ENCODE peak calls at places on chromosome X, in five cellular contexts. One of them, this sample, is unnamed.

GRCh38 chrX:91434351-91435168 is at the start of gene PABPC5:
- DNase-seq in GM23248: peak
- DNase-seq in neural progenitor cell: peak
- DNase-seq in fibroblast of lung: peak
- DNase-seq in HCT116: no peak
- DNase-seq in this sample: no peak

GRCh38 chrX:33194876-33195433 is 16.4 kb downstream of the DMD start:
- DNase-seq in GM23248: no peak
- DNase-seq in neural progenitor cell: peak
- DNase-seq in fibroblast of lung: peak
- DNase-seq in HCT116: no peak
- DNase-seq in this sample: no peak

GRCh38 chrX:134249231-134249630 is 12.2 kb downstream of the CCDC160 start:
- DNase-seq in GM23248: no peak
- DNase-seq in neural progenitor cell: no peak
- DNase-seq in fibroblast of lung: no peak
- DNase-seq in HCT116: no peak
- DNase-seq in this sample: no peak

GRCh38 chrX:116499780-116500179 is 37.0 kb upstream of the CT83 start:
- DNase-seq in GM23248: peak
- DNase-seq in neural progenitor cell: no peak
- DNase-seq in fibroblast of lung: no peak
- DNase-seq in HCT116: no peak
- DNase-seq in this sample: no peak

GRCh38 chrX:53279296-53280237 is 1.8 kb downstream of the IQSEC2 start:
- DNase-seq in GM23248: no peak
- DNase-seq in neural progenitor cell: no peak
- DNase-seq in fibroblast of lung: no peak
- DNase-seq in HCT116: no peak
- DNase-seq in this sample: no peak

GRCh38 chrX:147828719-147829118 is 83.0 kb upstream of the FMR1 start:
- DNase-seq in GM23248: no peak
- DNase-seq in neural progenitor cell: no peak
- DNase-seq in fibroblast of lung: no peak
- DNase-seq in HCT116: no peak
- DNase-seq in this sample: no peak

GRCh38 chrX:12440245-12440644 is 302.0 kb downstream of the FRMPD4 start:
- DNase-seq in GM23248: no peak
- DNase-seq in neural progenitor cell: no peak
- DNase-seq in fibroblast of lung: no peak
- DNase-seq in HCT116: no peak
- DNase-seq in this sample: no peak

GRCh38 chrX:71652405-71652804 is 14.9 kb upstream of the LOC101059915 start:
- DNase-seq in GM23248: peak
- DNase-seq in neural progenitor cell: peak
- DNase-seq in fibroblast of lung: peak
- DNase-seq in HCT116: peak
- DNase-seq in this sample: peak

GRCh38 chrX:22135171-22135711 is 103.1 kb downstream of the PHEX start:
- DNase-seq in GM23248: peak
- DNase-seq in neural progenitor cell: no peak
- DNase-seq in fibroblast of lung: peak
- DNase-seq in HCT116: no peak
- DNase-seq in this sample: peak

GRCh38 chrX:136768469-136769084 is 12.2 kb downstream of the ARHGEF6 start:
- DNase-seq in GM23248: peak
- DNase-seq in neural progenitor cell: no peak
- DNase-seq in fibroblast of lung: peak
- DNase-seq in HCT116: peak
- DNase-seq in this sample: no peak

GRCh38 chrX:146041741-146042140 is 224.1 kb downstream of the SLITRK2 start:
- DNase-seq in GM23248: no peak
- DNase-seq in neural progenitor cell: no peak
- DNase-seq in fibroblast of lung: no peak
- DNase-seq in HCT116: no peak
- DNase-seq in this sample: no peak

DNA sequence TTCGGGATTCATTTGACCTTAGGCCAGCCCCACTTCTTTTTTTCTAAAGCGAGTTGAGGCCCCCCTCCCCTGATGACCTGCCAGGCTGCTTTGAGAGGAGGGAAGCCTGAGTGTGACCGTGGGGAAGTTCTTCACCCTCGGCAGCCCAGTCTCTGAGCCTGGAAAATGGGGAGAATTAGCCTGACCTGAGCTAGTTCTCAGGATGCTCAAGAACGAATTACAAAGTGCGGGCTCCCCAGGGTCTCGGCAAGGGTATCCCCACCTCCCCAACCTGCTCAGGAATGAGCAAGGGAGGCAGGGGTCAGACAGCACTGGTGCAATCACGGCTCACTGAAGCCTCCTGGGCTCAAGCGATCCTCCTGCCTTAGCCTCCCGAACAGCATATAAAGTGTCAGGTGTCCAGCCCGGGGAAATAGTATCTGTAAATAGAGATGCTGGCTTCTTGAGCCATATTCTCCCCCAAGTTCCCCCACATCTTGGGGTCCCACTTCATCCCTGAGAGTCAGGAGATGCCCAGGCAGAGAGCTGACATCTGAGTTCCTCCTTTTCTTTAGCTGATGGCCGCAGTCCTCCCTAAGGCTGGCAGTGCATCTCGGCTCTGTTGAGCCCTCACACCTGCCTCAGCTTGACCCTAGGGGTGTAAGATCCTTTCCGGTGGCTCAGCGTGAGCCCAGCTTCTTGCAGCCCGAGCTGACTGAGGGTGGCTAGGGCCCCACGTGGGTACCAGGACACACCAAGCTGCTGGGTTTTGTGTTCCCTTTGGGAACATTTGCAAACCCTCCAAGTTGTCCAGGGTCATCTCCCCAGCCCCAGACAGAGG is 1.6 kb downstream of the DUSP9 start:
- DNase-seq in GM23248: no peak
- DNase-seq in neural progenitor cell: no peak
- DNase-seq in fibroblast of lung: no peak
- DNase-seq in HCT116: no peak
- DNase-seq in this sample: no peak
- TF ChIP-seq EZH2 in GM23248: no peak
- TF ChIP-seq EZH2 in neural progenitor cell: no peak
- TF ChIP-seq EZH2 in fibroblast of lung: peak
- TF ChIP-seq EZH2 in HCT116: no peak
- TF ChIP-seq EZH2 in this sample: no peak

DNA sequence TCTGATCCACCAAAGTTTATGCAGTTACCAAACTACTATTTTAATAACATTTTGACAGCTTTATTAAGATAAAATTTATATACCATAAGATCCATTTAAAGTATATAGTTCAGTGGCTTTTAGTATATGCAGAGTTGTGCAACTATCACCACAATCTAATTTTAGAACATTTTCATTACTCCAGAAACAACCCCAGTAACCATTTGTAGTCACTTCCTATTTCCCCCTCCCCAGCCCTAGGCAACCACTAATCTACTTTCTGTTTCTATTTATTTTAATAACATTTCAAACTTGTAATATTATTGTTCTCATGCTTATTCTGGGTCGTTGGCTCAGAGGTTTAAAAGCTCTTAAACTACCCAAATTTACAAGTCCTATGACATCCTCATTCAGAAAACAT is 18.3 kb downstream of the XIAP start:
- DNase-seq in GM23248: peak
- DNase-seq in neural progenitor cell: no peak
- DNase-seq in fibroblast of lung: no peak
- DNase-seq in HCT116: no peak
- DNase-seq in this sample: peak
- H3K4me2 ChIP-seq in GM23248: peak
- H3K4me2 ChIP-seq in neural progenitor cell: no peak
- H3K4me2 ChIP-seq in fibroblast of lung: peak
- H3K4me2 ChIP-seq in HCT116: no peak
- H3K4me2 ChIP-seq in this sample: peak

GRCh38 chrX:118975831-118976598 is 1.6 kb downstream of the LONRF3 start:
- DNase-seq in GM23248: peak
- DNase-seq in neural progenitor cell: peak
- DNase-seq in fibroblast of lung: peak
- DNase-seq in HCT116: no peak
- DNase-seq in this sample: no peak

GRCh38 chrX:118976599-118977340 is 2.4 kb downstream of the LONRF3 start:
- DNase-seq in GM23248: peak
- DNase-seq in neural progenitor cell: no peak
- DNase-seq in fibroblast of lung: no peak
- DNase-seq in HCT116: no peak
- DNase-seq in this sample: no peak

GRCh38 chrX:118974908-118975671 is 672 bp downstream of the LONRF3 start:
- DNase-seq in GM23248: peak
- DNase-seq in neural progenitor cell: peak
- DNase-seq in fibroblast of lung: peak
- DNase-seq in HCT116: no peak
- DNase-seq in this sample: peak

GRCh38 chrX:118973389-118974087 is 880 bp upstream of the LONRF3 start:
- DNase-seq in GM23248: peak
- DNase-seq in neural progenitor cell: peak
- DNase-seq in fibroblast of lung: no peak
- DNase-seq in HCT116: no peak
- DNase-seq in this sample: no peak

GRCh38 chrX:118974088-118974907 is at the start of gene LONRF3:
- DNase-seq in GM23248: peak
- DNase-seq in neural progenitor cell: peak
- DNase-seq in fibroblast of lung: peak
- DNase-seq in HCT116: no peak
- DNase-seq in this sample: peak
- TF ChIP-seq EZH2 in GM23248: no peak
- TF ChIP-seq EZH2 in neural progenitor cell: peak
- TF ChIP-seq EZH2 in fibroblast of lung: no peak
- TF ChIP-seq EZH2 in HCT116: no peak
- TF ChIP-seq EZH2 in this sample: no peak

GRCh38 chrX:108169768-108170167 is 78.2 kb downstream of the ATG4A start:
- DNase-seq in GM23248: no peak
- DNase-seq in neural progenitor cell: no peak
- DNase-seq in fibroblast of lung: no peak
- DNase-seq in HCT116: no peak
- DNase-seq in this sample: no peak
- H3K4me2 ChIP-seq in GM23248: no peak
- H3K4me2 ChIP-seq in neural progenitor cell: no peak
- H3K4me2 ChIP-seq in fibroblast of lung: no peak
- H3K4me2 ChIP-seq in HCT116: no peak
- H3K4me2 ChIP-seq in this sample: no peak

GRCh38 chrX:643911-644303 is 13.3 kb downstream of the SHOX start:
- DNase-seq in GM23248: no peak
- DNase-seq in neural progenitor cell: no peak
- DNase-seq in fibroblast of lung: no peak
- DNase-seq in HCT116: no peak
- DNase-seq in this sample: no peak

GRCh38 chrX:640641-641040 is 10.1 kb downstream of the SHOX start:
- DNase-seq in GM23248: no peak
- DNase-seq in neural progenitor cell: no peak
- DNase-seq in fibroblast of lung: no peak
- DNase-seq in HCT116: no peak
- DNase-seq in this sample: no peak

GRCh38 chrX:644304-645023 is 13.9 kb downstream of the SHOX start:
- DNase-seq in GM23248: no peak
- DNase-seq in neural progenitor cell: peak
- DNase-seq in fibroblast of lung: no peak
- DNase-seq in HCT116: no peak
- DNase-seq in this sample: no peak

GRCh38 chrX:642436-643210 is 12.0 kb downstream of the SHOX start:
- DNase-seq in GM23248: no peak
- DNase-seq in neural progenitor cell: no peak
- DNase-seq in fibroblast of lung: no peak
- DNase-seq in HCT116: no peak
- DNase-seq in this sample: no peak

DNA sequence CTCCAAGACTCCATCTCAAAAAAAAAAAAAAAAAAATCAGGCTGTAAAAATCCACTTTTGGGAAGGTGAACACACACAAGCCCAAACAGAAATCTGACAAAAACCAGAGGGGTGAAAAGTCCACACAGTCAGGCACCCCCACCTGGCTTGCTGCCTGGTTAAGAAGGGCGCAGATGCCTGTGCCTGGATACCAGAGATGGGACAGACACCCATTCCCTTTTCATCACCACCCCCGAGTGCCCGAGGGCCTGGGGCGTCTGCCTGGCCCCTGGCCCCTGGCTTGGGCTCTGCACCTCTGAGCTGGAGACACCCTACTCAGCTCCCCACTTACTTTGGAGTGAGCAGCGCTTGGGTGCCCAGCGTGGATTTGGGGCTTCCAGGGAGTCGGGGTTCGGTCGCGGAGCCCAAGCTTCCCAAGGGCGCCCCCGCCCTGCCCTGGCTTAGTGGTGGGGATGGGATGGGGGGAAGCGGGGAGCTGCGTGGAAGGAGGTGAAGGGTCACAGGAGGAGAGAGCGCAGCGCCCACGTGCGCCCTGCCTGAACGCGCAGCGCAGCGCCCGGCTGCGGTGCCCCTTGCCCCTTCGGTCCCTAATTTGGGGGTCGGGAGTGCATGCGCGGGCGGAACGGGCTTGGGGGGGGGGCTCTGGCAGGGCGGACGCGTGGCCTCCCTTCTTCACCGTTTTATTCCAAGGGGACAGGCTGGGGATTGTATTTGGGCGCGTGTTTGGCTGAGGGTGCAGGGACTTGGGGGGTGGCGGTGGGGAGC is 11.3 kb downstream of the SHOX start:
- DNase-seq in GM23248: no peak
- DNase-seq in neural progenitor cell: no peak
- DNase-seq in fibroblast of lung: no peak
- DNase-seq in HCT116: no peak
- DNase-seq in this sample: no peak
- TF ChIP-seq EZH2 in GM23248: no peak
- TF ChIP-seq EZH2 in neural progenitor cell: peak
- TF ChIP-seq EZH2 in fibroblast of lung: no peak
- TF ChIP-seq EZH2 in HCT116: no peak
- TF ChIP-seq EZH2 in this sample: no peak

This sample was measured in MM.1S.